ENCODE peak calls at places on chromosomes 1 and 21, in four cellular contexts. W, O, Z and G are unnamed samples.

GRCh38 chr21:45901061-45901690 is 80.4 kb upstream of the COL6A1 start:
- DNase-seq in W (no peak), O (no peak), Z (no peak), G (no peak)

GRCh38 chr1:8989821-8990220 is 36.4 kb downstream of the SLC2A7 start:
- DNase-seq in W (no peak), O (no peak), Z (no peak), G (no peak)

GRCh38 chr1:9133870-9134269 is 5.0 kb upstream of the GPR157 start:
- DNase-seq in W (no peak), O (no peak), Z (no peak), G (no peak)

GRCh38 chr1:155175927-155176371 is 2.3 kb downstream of the TRIM46 start:
- DNase-seq in W (no peak), O (no peak), Z (peak; percentile 50), G (no peak)

GRCh38 chr1:176656257-176656995 is 193.5 kb downstream of the PAPPA2 start:
- DNase-seq in W (no peak), O (no peak), Z (no peak), G (no peak)

GRCh38 chr1:213443415-213443814 is 392.4 kb downstream of the RPS6KC1 start:
- DNase-seq in W (no peak), O (no peak), Z (no peak), G (no peak)

GRCh38 chr1:94270801-94271203 is 33.4 kb upstream of the ARHGAP29 start:
- DNase-seq in W (no peak), O (no peak), Z (no peak), G (no peak)

GRCh38 chr1:31751822-31752241 is 12.3 kb downstream of the ADGRB2 start:
- DNase-seq in W (no peak), O (no peak), Z (no peak), G (no peak)

GRCh38 chr1:32644426-32644825 is 5.9 kb downstream of the ZBTB8OS start:
- DNase-seq in W (no peak), O (no peak), Z (no peak), G (no peak)

GRCh38 chr1:229859026-229859425 is 208.0 kb upstream of the GALNT2 start:
- DNase-seq in W (no peak), O (no peak), Z (no peak), G (no peak)

GRCh38 chr1:87451229-87451900 is 122.7 kb downstream of the LMO4 start:
- DNase-seq in W (no peak), O (no peak), Z (no peak), G (no peak)

GRCh38 chr1:91428182-91428798 is 23.7 kb upstream of the HFM1 start:
- DNase-seq in W (no peak), O (no peak), Z (no peak), G (no peak)